ENCODE peak calls at places on chromosomes 7 and 10, in nine cellular contexts. U is ovary, Y is transverse colon, D is sigmoid colon, H is A549, T is HepG2, P is SK-N-SH, L is tibial nerve, B is H1. R is an unnamed sample.

GRCh38 chr7:3000566-3000965 is 43.1 kb downstream of the CARD11 start:
- DNase-seq in U (no peak), Y (no peak), D (peak; percentile 25), H (no peak), T (no peak), P (no peak), L (no peak), B (no peak), R (no peak)

GRCh38 chr7:36545291-36545690 is 155.6 kb downstream of the ANLN start:
- DNase-seq in U (no peak), Y (no peak), D (no peak), H (no peak), T (no peak), P (no peak), L (no peak), B (no peak), R (no peak)

GRCh38 chr7:5470721-5471311 is 47.2 kb upstream of the TNRC18 start:
- DNase-seq in U (peak; percentile 56), Y (no peak), D (peak; percentile 84), H (no peak), T (no peak), P (no peak), L (no peak), B (no peak), R (no peak)

GRCh38 chr10:94264085-94264484 is 98.7 kb downstream of the NOC3L start:
- DNase-seq in U (no peak), Y (no peak), D (no peak), H (no peak), T (peak; percentile 36), P (no peak), L (no peak), B (no peak), R (no peak)

GRCh38 chr7:43625453-43625852 is 42.5 kb downstream of the STK17A start:
- DNase-seq in U (no peak), Y (no peak), D (no peak), H (no peak), T (no peak), P (no peak), L (no peak), B (no peak), R (no peak)

GRCh38 chr7:1669954-1670893 is at the start of gene ELFN1:
- DNase-seq in U (peak; percentile 27), Y (no peak), D (peak; percentile 40), H (no peak), T (no peak), P (peak; percentile 86), L (no peak), B (peak; percentile 82), R (no peak)

GRCh38 chr7:138607216-138608126 is 93.7 kb downstream of the SVOPL start:
- DNase-seq in U (no peak), Y (no peak), D (no peak), H (no peak), T (no peak), P (no peak), L (no peak), B (no peak), R (no peak)

GRCh38 chr7:24052572-24053223 is 231.3 kb upstream of the NPY start:
- DNase-seq in U (no peak), Y (no peak), D (no peak), H (no peak), T (no peak), P (no peak), L (no peak), B (no peak), R (no peak)

GRCh38 chr7:2613113-2613925 is 18.5 kb upstream of the TTYH3 start:
- DNase-seq in U (no peak), Y (no peak), D (no peak), H (no peak), T (no peak), P (no peak), L (no peak), B (no peak), R (no peak)

GRCh38 chr10:118913825-118914224 is 115.7 kb upstream of the NANOS1 start:
- DNase-seq in U (no peak), Y (no peak), D (no peak), H (no peak), T (peak; percentile 61), P (no peak), L (no peak), B (no peak), R (no peak)

GRCh38 chr10:78634389-78634815 is 434.4 kb upstream of the ZMIZ1 start:
- DNase-seq in U (no peak), Y (no peak), D (no peak), H (peak; percentile 19), T (no peak), P (peak; percentile 66), L (no peak), B (no peak), R (no peak)

GRCh38 chr10:77289790-77290189 is 347.8 kb downstream of the KCNMA1 start:
- DNase-seq in U (no peak), Y (no peak), D (no peak), H (no peak), T (no peak), P (peak; percentile 44), L (no peak), B (no peak), R (no peak)

GRCh38 chr10:101014966-101015581 is 15.5 kb downstream of the LZTS2 start:
- DNase-seq in U (no peak), Y (no peak), D (no peak), H (no peak), T (no peak), P (no peak), L (no peak), B (no peak), R (no peak)

GRCh38 chr10:19592276-19592675 is 224.0 kb upstream of the PLXDC2 start:
- DNase-seq in U (no peak), Y (no peak), D (no peak), H (no peak), T (peak; percentile 45), P (no peak), L (no peak), B (no peak), R (no peak)

GRCh38 chr10:132684164-132684891 is 101.6 kb downstream of the NKX6-2 start:
- DNase-seq in U (no peak), Y (no peak), D (peak; percentile 41), H (no peak), T (no peak), P (no peak), L (no peak), B (no peak), R (no peak)

GRCh38 chr10:48785796-48786195 is 101.1 kb downstream of the WDFY4 start:
- DNase-seq in U (no peak), Y (no peak), D (no peak), H (no peak), T (no peak), P (no peak), L (no peak), B (no peak), R (no peak)

GRCh38 chr10:48791267-48791928 is 106.7 kb downstream of the WDFY4 start:
- DNase-seq in U (no peak), Y (no peak), D (no peak), H (no peak), T (no peak), P (no peak), L (no peak), B (no peak), R (no peak)

GRCh38 chr10:48789861-48790739 is 105.4 kb downstream of the WDFY4 start:
- DNase-seq in U (no peak), Y (no peak), D (no peak), H (no peak), T (no peak), P (no peak), L (no peak), B (no peak), R (no peak)

GRCh38 chr10:48790740-48791044 is 106.0 kb downstream of the WDFY4 start:
- DNase-seq in U (no peak), Y (no peak), D (no peak), H (no peak), T (no peak), P (no peak), L (no peak), B (no peak), R (no peak)

DNA sequence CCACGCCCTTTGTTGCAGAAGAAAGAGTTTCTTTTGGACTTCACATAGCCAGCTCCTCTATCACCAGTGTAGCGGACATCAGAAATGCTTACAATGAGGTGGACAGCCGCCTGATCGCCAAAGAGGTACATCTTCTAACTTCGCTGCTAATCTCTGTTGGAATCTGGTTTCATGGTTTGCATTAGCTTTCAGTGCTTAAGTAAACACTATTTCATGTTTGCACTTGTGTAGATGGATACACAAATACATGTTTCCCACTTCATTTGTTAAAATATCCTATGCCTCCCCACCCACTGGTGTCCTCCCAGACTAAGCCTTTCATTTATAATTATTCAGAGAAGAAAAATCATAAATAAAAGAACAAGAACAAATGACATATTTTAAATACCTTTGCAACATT is 103.9 kb downstream of the WDFY4 start:
- DNase-seq in U (no peak), Y (no peak), D (no peak), H (no peak), T (no peak), P (no peak), L (no peak), B (no peak), R (no peak)
- H3K27ac ChIP-seq in U (no peak overlapping the region), Y (no peak overlapping the region), D (no peak overlapping the region), H (no peak overlapping the region), T (no peak overlapping the region), P (no peak overlapping the region), L (no peak overlapping the region), B (no peak overlapping the region), R (no peak overlapping the region)

DNA sequence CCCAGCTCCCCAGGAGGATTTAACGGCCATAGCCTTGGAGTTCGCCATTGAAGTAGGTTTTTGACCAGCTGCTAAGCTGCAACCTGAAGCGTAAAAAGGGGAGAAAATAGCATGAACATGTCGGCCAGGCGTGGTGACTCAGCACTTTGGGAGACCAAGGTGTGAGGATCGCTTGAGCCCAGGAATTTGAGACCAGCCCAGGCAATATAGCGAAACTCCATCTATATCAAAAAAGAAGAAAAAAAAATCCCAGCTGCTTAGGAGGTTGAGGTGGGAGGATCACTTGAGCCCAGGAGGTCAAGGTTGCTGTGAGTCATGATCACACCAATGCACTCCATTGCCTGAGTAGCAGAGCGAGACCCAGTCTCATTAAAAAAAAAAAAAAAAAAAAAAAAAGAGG is 32.2 kb upstream of the MCU start:
- DNase-seq in U (no peak), Y (no peak), D (no peak), H (no peak), T (peak; percentile 28), P (no peak), L (no peak), B (no peak), R (no peak)
- TF ChIP-seq EP300 in U (no peak), Y (no peak), D (no peak), H (no peak), T (no peak), P (no peak), L (no peak), B (no peak), R (no peak)

DNA sequence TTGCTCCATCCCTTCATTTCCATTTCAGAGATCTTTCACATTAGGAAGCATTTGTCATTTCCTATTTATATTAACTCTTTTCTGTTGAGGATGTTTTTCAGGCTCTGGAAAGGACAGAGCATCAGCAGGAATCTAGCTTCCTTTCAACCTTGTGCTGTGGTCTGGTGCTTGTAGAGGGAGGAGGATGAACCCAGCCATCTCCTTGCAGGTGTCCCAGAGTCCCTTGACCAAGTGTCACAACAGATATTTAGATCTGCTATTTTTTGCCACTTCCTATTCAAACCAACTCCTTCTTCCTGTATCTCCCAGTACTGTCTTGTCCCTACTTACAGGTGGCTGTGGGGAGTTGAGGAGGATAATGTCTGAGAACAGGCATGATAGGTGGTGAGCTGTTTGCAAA is 742.8 kb downstream of the GRID1 start:
- DNase-seq in U (no peak), Y (no peak), D (no peak), H (no peak), T (no peak), P (no peak), L (no peak), B (no peak), R (no peak)
- H3K4me1 ChIP-seq in U (no peaks in the 10 kb centered on the region), Y (peaks cover 6% of the 10 kb centered on the region), D (no peaks in the 10 kb centered on the region), H (peaks cover 30% of the 10 kb centered on the region), T (no peaks in the 10 kb centered on the region), P (no peaks in the 10 kb centered on the region), L (no peaks in the 10 kb centered on the region), B (no peaks in the 10 kb centered on the region), R (no peaks in the 10 kb centered on the region)

GRCh38 chr7:157685430-157686284 is 348.9 kb downstream of the DNAJB6 start:
- DNase-seq in U (no peak), Y (no peak), D (no peak), H (no peak), T (no peak), P (peak; percentile 44), L (peak; percentile 7), B (peak; percentile 69), R (no peak)
- H3K27ac ChIP-seq in U (no peak overlapping the region), Y (no peak overlapping the region), D (no peak overlapping the region), H (no peak overlapping the region), T (no peak overlapping the region), P (no peak overlapping the region), L (no peak overlapping the region), B (no peak overlapping the region), R (no peak overlapping the region)

R was measured in stomach.